ENCODE peak calls at places on chromosomes 12 and 14, in five cellular contexts. R is SW480; E is mesothelial cell of epicardium; O is HuH-7; B is activated CD8-positive, alpha-beta memory T cell treated with anti-CD3 and anti-CD28 coated beads for 4 hours. H is an unnamed sample.
A peak's percentile ranks its signal among the peaks of the same experiment; 100 is the strongest.

GRCh38 chr12:125071456-125071855 is 6.2 kb downstream of the AACS start:
- DNase-seq in O (no peak), E (no peak), B (no peak), R (no peak), H (no peak)

GRCh38 chr12:11969437-11970154 is 101.1 kb upstream of the BCL2L14 start:
- DNase-seq in E (no peak), B (no peak), O (no peak), R (no peak), H (no peak)

GRCh38 chr12:63964301-63964700 is 119.8 kb downstream of the SRGAP1 start:
- DNase-seq in E (no peak), R (no peak), B (no peak), O (no peak), H (no peak)

GRCh38 chr12:124913474-124914391 is 717 bp downstream of the UBC start:
- DNase-seq in E (peak; percentile 82), R (peak; percentile 89), B (peak; percentile 84), O (no peak), H (peak; percentile 90)

GRCh38 chr12:132623072-132623869 is 4.7 kb downstream of the P2RX2 start:
- DNase-seq in R (no peak), E (no peak), O (no peak), B (no peak), H (no peak)

GRCh38 chr14:103629503-103630121 is 601 bp downstream of the KLC1 start:
- DNase-seq in B (no peak), O (peak; percentile 52), R (peak; percentile 20), E (peak; percentile 46), H (peak; percentile 55)

GRCh38 chr14:83173687-83174086 is 1640.0 kb upstream of the SEL1L start:
- DNase-seq in B (no peak), O (no peak), E (no peak), R (no peak), H (no peak)

GRCh38 chr12:4153343-4153892 is 120.1 kb upstream of the CCND2 start:
- DNase-seq in R (no peak), E (no peak), O (no peak), B (no peak), H (no peak)

GRCh38 chr14:36915089-36915488 is 253.4 kb downstream of the PAX9 start:
- DNase-seq in B (no peak), R (no peak), E (no peak), O (no peak), H (no peak)

GRCh38 chr12:68180792-68181744 is 21.5 kb upstream of the IFNG start:
- DNase-seq in E (no peak), B (no peak), R (no peak), O (no peak), H (no peak)

GRCh38 chr12:92002195-92002649 is 143.4 kb downstream of the BTG1 start:
- DNase-seq in B (no peak), O (no peak), R (no peak), E (no peak), H (no peak)

GRCh38 chr14:105247715-105248367 is 492 bp upstream of the BTBD6 start:
- DNase-seq in R (no peak), E (no peak), O (no peak), B (no peak), H (no peak)

GRCh38 chr14:61535032-61535431 is 160.3 kb upstream of the HIF1A start:
- DNase-seq in O (no peak), E (no peak), B (no peak), R (no peak), H (no peak)

GRCh38 chr14:105292810-105293711 is 7.7 kb downstream of the BRF1 start:
- DNase-seq in E (no peak), R (no peak), O (no peak), B (no peak), H (no peak)

GRCh38 chr12:115341442-115341841 is 657.5 kb upstream of the TBX3 start:
- DNase-seq in O (no peak), B (no peak), R (peak; percentile 58), E (no peak), H (peak; percentile 75)

GRCh38 chr12:47650469-47650868 is 55.4 kb downstream of the RPAP3 start:
- DNase-seq in B (no peak), E (no peak), R (no peak), O (no peak), H (no peak)

GRCh38 chr14:59275668-59276067 is 87.2 kb downstream of the DAAM1 start:
- DNase-seq in O (no peak), B (no peak), R (peak; percentile 92), E (no peak), H (no peak)

GRCh38 chr12:106459124-106459523 is 101.6 kb downstream of the POLR3B start:
- DNase-seq in E (no peak), O (no peak), R (no peak), B (no peak), H (no peak)

GRCh38 chr12:66083766-66084165 is 46.8 kb downstream of the LLPH start:
- DNase-seq in O (no peak), R (no peak), B (no peak), E (no peak), H (no peak)

GRCh38 chr14:70052990-70053389 is 135.8 kb downstream of the SLC8A3 start:
- DNase-seq in B (no peak), R (no peak), O (no peak), E (peak; percentile 64), H (no peak)

GRCh38 chr14:23122086-23122485 is 3.0 kb upstream of the CEBPE start:
- DNase-seq in R (no peak), E (no peak), B (no peak), O (no peak), H (no peak)

GRCh38 chr14:50829472-50830043 is 1.4 kb downstream of the NIN start:
- DNase-seq in R (peak; percentile 50), O (no peak), B (no peak), E (no peak), H (no peak)

GRCh38 chr14:90576581-90576980 is 179.8 kb downstream of the CALM1 start:
- DNase-seq in E (no peak), R (no peak), O (no peak), B (no peak), H (no peak)

GRCh38 chr12:61490732-61491498 is 769.3 kb upstream of the USP15 start:
- DNase-seq in O (no peak), B (no peak), R (no peak), E (no peak), H (no peak)

GRCh38 chr14:79419571-79420327 is 791.6 kb downstream of the DIO2 start:
- DNase-seq in E (no peak), R (no peak), O (peak; percentile 16), B (no peak), H (no peak)

GRCh38 chr14:34137001-34137400 is 186.1 kb upstream of the EGLN3 start:
- DNase-seq in O (no peak), B (no peak), R (no peak), E (no peak), H (peak; percentile 41)

GRCh38 chr12:47079894-47080724 is at the start of gene AMIGO2:
- DNase-seq in B (peak; percentile 6), E (peak; percentile 54), R (peak; percentile 31), O (peak; percentile 52), H (no peak)

GRCh38 chr12:39199371-39199770 is 243.5 kb downstream of the KIF21A start:
- DNase-seq in R (no peak), B (no peak), O (no peak), E (no peak), H (no peak)

GRCh38 chr14:77074969-77075368 is 23.1 kb upstream of the CIPC start:
- DNase-seq in B (no peak), O (no peak), E (no peak), R (no peak), H (no peak)

GRCh38 chr14:55701638-55702037 is 121.6 kb downstream of the KTN1 start:
- DNase-seq in B (no peak), O (no peak), E (no peak), R (no peak), H (no peak)

GRCh38 chr12:69579029-69579428 is 6.2 kb upstream of the CCT2 start:
- DNase-seq in B (no peak), O (no peak), E (no peak), R (no peak), H (no peak)

GRCh38 chr12:51520576-51521325 is 70.3 kb upstream of the SCN8A start:
- DNase-seq in B (no peak), O (no peak), R (no peak), E (no peak), H (no peak)

GRCh38 chr12:1910468-1910867 is 8.0 kb downstream of the CACNA2D4 start:
- DNase-seq in E (no peak), B (no peak), R (no peak), O (no peak), H (no peak)

GRCh38 chr12:4164591-4165558 is 108.7 kb upstream of the CCND2 start:
- DNase-seq in R (no peak), E (peak; percentile 81), B (peak; percentile 20), O (no peak), H (no peak)

GRCh38 chr14:49992901-49993335 is 100.0 kb downstream of the ARF6 start:
- DNase-seq in E (no peak), B (no peak), O (no peak), R (no peak), H (no peak)

GRCh38 chr12:39587247-39587646 is 32.4 kb downstream of the ABCD2 start:
- DNase-seq in O (no peak), B (no peak), E (no peak), R (no peak), H (no peak)

GRCh38 chr12:43852744-43853143 is 16.9 kb downstream of the TMEM117 start:
- DNase-seq in E (no peak), R (no peak), O (no peak), B (no peak), H (no peak)

GRCh38 chr14:61811882-61812346 is 49.7 kb downstream of the SNAPC1 start:
- DNase-seq in O (no peak), R (no peak), B (no peak), E (no peak), H (no peak)

H was measured in breast epithelium.